ENCODE peak calls at places on chromosomes 3 and 15, in nine cellular contexts. F is ovary; B is GM03348; A is astrocyte; R is SW 1271; K is GM18507; X is T follicular helper cell; G is M059J; S is stimulated activated CD4-positive, alpha-beta T cell treated with anti-CD3 and anti-CD28 coated beads, Interleukin-4, amount 100 ng/mL, for 48 hours. E is an unnamed sample.

GRCh38 chr3:132730891-132731580 is 8.8 kb upstream of the NPHP3 start:
- DNase-seq in F (no peak), B (peak), A (peak), R (peak), K (no peak), X (no peak), G (peak), S (no peak), E (peak)

GRCh38 chr15:57728436-57728835 is 21.9 kb downstream of the POLR2M start:
- DNase-seq in F (no peak), B (no peak), A (no peak), R (no peak), K (no peak), X (no peak), G (no peak), S (no peak), E (no peak)

GRCh38 chr3:147419062-147419701 is 10.0 kb downstream of the ZIC1 start:
- DNase-seq in F (peak), B (peak), A (peak), R (no peak), K (no peak), X (no peak), G (peak), S (no peak), E (no peak)

GRCh38 chr3:27680517-27681246 is 41.4 kb downstream of the EOMES start:
- DNase-seq in F (no peak), B (no peak), A (peak), R (no peak), K (no peak), X (no peak), G (no peak), S (no peak), E (no peak)

GRCh38 chr3:133799794-133800585 is 5.6 kb upstream of the SRPRB start:
- DNase-seq in F (no peak), B (no peak), A (no peak), R (no peak), K (no peak), X (no peak), G (peak), S (no peak), E (no peak)

GRCh38 chr3:100002599-100003350 is 111.5 kb downstream of the FILIP1L start:
- DNase-seq in F (no peak), B (peak), A (peak), R (no peak), K (no peak), X (no peak), G (peak), S (no peak), E (no peak)

GRCh38 chr15:87268675-87269074 is 987.9 kb downstream of the NTRK3 start:
- DNase-seq in F (no peak), B (no peak), A (peak), R (no peak), K (no peak), X (no peak), G (peak), S (no peak), E (no peak)

GRCh38 chr3:190941694-190942280 is 79.3 kb upstream of the GMNC start:
- DNase-seq in F (no peak), B (no peak), A (no peak), R (no peak), K (no peak), X (no peak), G (no peak), S (no peak), E (peak)

GRCh38 chr3:124714218-124714853 is 15.9 kb upstream of the UMPS start:
- DNase-seq in F (no peak), B (peak), A (no peak), R (no peak), K (no peak), X (no peak), G (no peak), S (no peak), E (no peak)

GRCh38 chr15:29087521-29088285 is 181.9 kb downstream of the NSMCE3 start:
- DNase-seq in F (no peak), B (no peak), A (no peak), R (no peak), K (no peak), X (no peak), G (no peak), S (no peak), E (no peak)